ENCODE peak calls at places on chromosomes 2 and 18, in eight cellular contexts. One of them, this sample, is unnamed.

GRCh38 chr18:70496749-70497294 is 208.0 kb downstream of the SOCS6 start:
- DNase-seq in A673: no peak
- DNase-seq in iPS DF 6.9: no peak
- DNase-seq in lower lobe of right lung: no peak
- DNase-seq in K562: no peak
- DNase-seq in kidney: no peak
- DNase-seq in CD4-positive, alpha-beta T cell: no peak
- DNase-seq in small intestine: no peak
- DNase-seq in this sample: no peak

GRCh38 chr2:224242543-224242942 is 159.4 kb downstream of the FAM124B start:
- DNase-seq in A673: no peak
- DNase-seq in iPS DF 6.9: no peak
- DNase-seq in lower lobe of right lung: no peak
- DNase-seq in K562: no peak
- DNase-seq in kidney: no peak
- DNase-seq in CD4-positive, alpha-beta T cell: no peak
- DNase-seq in small intestine: no peak
- DNase-seq in this sample: no peak

GRCh38 chr18:44564922-44565321 is 115.8 kb upstream of the SETBP1 start:
- DNase-seq in A673: no peak
- DNase-seq in iPS DF 6.9: no peak
- DNase-seq in lower lobe of right lung: no peak
- DNase-seq in K562: no peak
- DNase-seq in kidney: no peak
- DNase-seq in CD4-positive, alpha-beta T cell: no peak
- DNase-seq in small intestine: no peak
- DNase-seq in this sample: no peak

GRCh38 chr2:148955798-148956197 is 80.8 kb downstream of the KIF5C start:
- DNase-seq in A673: no peak
- DNase-seq in iPS DF 6.9: no peak
- DNase-seq in lower lobe of right lung: no peak
- DNase-seq in K562: no peak
- DNase-seq in kidney: no peak
- DNase-seq in CD4-positive, alpha-beta T cell: no peak
- DNase-seq in small intestine: no peak
- DNase-seq in this sample: no peak

GRCh38 chr2:17754773-17755425 is 961 bp downstream of the GEN1 start:
- DNase-seq in A673: peak; percentile 23
- DNase-seq in iPS DF 6.9: no peak
- DNase-seq in lower lobe of right lung: no peak
- DNase-seq in K562: no peak
- DNase-seq in kidney: no peak
- DNase-seq in CD4-positive, alpha-beta T cell: no peak
- DNase-seq in small intestine: no peak
- DNase-seq in this sample: no peak

GRCh38 chr2:26907416-26907815 is 59.5 kb downstream of the DPYSL5 start:
- DNase-seq in A673: no peak
- DNase-seq in iPS DF 6.9: no peak
- DNase-seq in lower lobe of right lung: no peak
- DNase-seq in K562: no peak
- DNase-seq in kidney: no peak
- DNase-seq in CD4-positive, alpha-beta T cell: no peak
- DNase-seq in small intestine: no peak
- DNase-seq in this sample: no peak

GRCh38 chr18:28007841-28008240 is 169.1 kb downstream of the CDH2 start:
- DNase-seq in A673: no peak
- DNase-seq in iPS DF 6.9: no peak
- DNase-seq in lower lobe of right lung: no peak
- DNase-seq in K562: no peak
- DNase-seq in kidney: no peak
- DNase-seq in CD4-positive, alpha-beta T cell: no peak
- DNase-seq in small intestine: no peak
- DNase-seq in this sample: no peak

GRCh38 chr2:160835166-160835565 is 325.1 kb upstream of the TANK start:
- DNase-seq in A673: no peak
- DNase-seq in iPS DF 6.9: no peak
- DNase-seq in lower lobe of right lung: no peak
- DNase-seq in K562: no peak
- DNase-seq in kidney: no peak
- DNase-seq in CD4-positive, alpha-beta T cell: no peak
- DNase-seq in small intestine: no peak
- DNase-seq in this sample: no peak

GRCh38 chr2:171149539-171149938 is 11.2 kb downstream of the TLK1 start:
- DNase-seq in A673: no peak
- DNase-seq in iPS DF 6.9: no peak
- DNase-seq in lower lobe of right lung: no peak
- DNase-seq in K562: no peak
- DNase-seq in kidney: no peak
- DNase-seq in CD4-positive, alpha-beta T cell: no peak
- DNase-seq in small intestine: no peak
- DNase-seq in this sample: no peak

GRCh38 chr2:28134857-28135256 is 244.3 kb downstream of the BABAM2 start:
- DNase-seq in A673: no peak
- DNase-seq in iPS DF 6.9: no peak
- DNase-seq in lower lobe of right lung: no peak
- DNase-seq in K562: no peak
- DNase-seq in kidney: no peak
- DNase-seq in CD4-positive, alpha-beta T cell: no peak
- DNase-seq in small intestine: no peak
- DNase-seq in this sample: no peak

GRCh38 chr2:19508-19907 is 26.8 kb downstream of the FAM110C start:
- DNase-seq in A673: no peak
- DNase-seq in iPS DF 6.9: no peak
- DNase-seq in lower lobe of right lung: no peak
- DNase-seq in K562: no peak
- DNase-seq in kidney: no peak
- DNase-seq in CD4-positive, alpha-beta T cell: no peak
- DNase-seq in small intestine: peak; percentile 85
- DNase-seq in this sample: no peak

GRCh38 chr18:63997606-63998005 is 27.7 kb downstream of the SERPINB8 start:
- DNase-seq in A673: no peak
- DNase-seq in iPS DF 6.9: no peak
- DNase-seq in lower lobe of right lung: no peak
- DNase-seq in K562: no peak
- DNase-seq in kidney: no peak
- DNase-seq in CD4-positive, alpha-beta T cell: no peak
- DNase-seq in small intestine: no peak
- DNase-seq in this sample: peak; percentile 84

GRCh38 chr2:9984217-9984739 is 32.8 kb downstream of the GRHL1 start:
- DNase-seq in A673: peak; percentile 71
- DNase-seq in iPS DF 6.9: peak; percentile 39
- DNase-seq in lower lobe of right lung: no peak
- DNase-seq in K562: peak; percentile 61
- DNase-seq in kidney: no peak
- DNase-seq in CD4-positive, alpha-beta T cell: no peak
- DNase-seq in small intestine: peak; percentile 45
- DNase-seq in this sample: no peak

GRCh38 chr2:23488584-23488983 is 103.6 kb downstream of the KLHL29 start:
- DNase-seq in A673: no peak
- DNase-seq in iPS DF 6.9: no peak
- DNase-seq in lower lobe of right lung: no peak
- DNase-seq in K562: no peak
- DNase-seq in kidney: peak; percentile 20
- DNase-seq in CD4-positive, alpha-beta T cell: no peak
- DNase-seq in small intestine: no peak
- DNase-seq in this sample: no peak

GRCh38 chr2:146986161-146986560 is 858.7 kb upstream of the ACVR2A start:
- DNase-seq in A673: peak; percentile 88
- DNase-seq in iPS DF 6.9: no peak
- DNase-seq in lower lobe of right lung: no peak
- DNase-seq in K562: no peak
- DNase-seq in kidney: no peak
- DNase-seq in CD4-positive, alpha-beta T cell: no peak
- DNase-seq in small intestine: no peak
- DNase-seq in this sample: peak; percentile 44

GRCh38 chr2:218016810-218017209 is 14.0 kb upstream of the TNS1 start:
- DNase-seq in A673: no peak
- DNase-seq in iPS DF 6.9: no peak
- DNase-seq in lower lobe of right lung: no peak
- DNase-seq in K562: no peak
- DNase-seq in kidney: peak; percentile 28
- DNase-seq in CD4-positive, alpha-beta T cell: no peak
- DNase-seq in small intestine: no peak
- DNase-seq in this sample: peak; percentile 32

GRCh38 chr18:79411614-79412526 is 16.1 kb downstream of the NFATC1 start:
- DNase-seq in A673: no peak
- DNase-seq in iPS DF 6.9: no peak
- DNase-seq in lower lobe of right lung: peak; percentile 50
- DNase-seq in K562: no peak
- DNase-seq in kidney: peak; percentile 77
- DNase-seq in CD4-positive, alpha-beta T cell: no peak
- DNase-seq in small intestine: no peak
- DNase-seq in this sample: peak; percentile 79

GRCh38 chr2:6773694-6774044 is 92.0 kb downstream of the CMPK2 start:
- DNase-seq in A673: no peak
- DNase-seq in iPS DF 6.9: no peak
- DNase-seq in lower lobe of right lung: no peak
- DNase-seq in K562: no peak
- DNase-seq in kidney: no peak
- DNase-seq in CD4-positive, alpha-beta T cell: no peak
- DNase-seq in small intestine: no peak
- DNase-seq in this sample: no peak

GRCh38 chr18:395481-396250 is 104.8 kb downstream of the COLEC12 start:
- DNase-seq in A673: peak; percentile 79
- DNase-seq in iPS DF 6.9: no peak
- DNase-seq in lower lobe of right lung: no peak
- DNase-seq in K562: no peak
- DNase-seq in kidney: no peak
- DNase-seq in CD4-positive, alpha-beta T cell: no peak
- DNase-seq in small intestine: no peak
- DNase-seq in this sample: peak; percentile 83

GRCh38 chr2:239110595-239111048 is 262.7 kb downstream of the TWIST2 start:
- DNase-seq in A673: no peak
- DNase-seq in iPS DF 6.9: no peak
- DNase-seq in lower lobe of right lung: no peak
- DNase-seq in K562: no peak
- DNase-seq in kidney: no peak
- DNase-seq in CD4-positive, alpha-beta T cell: no peak
- DNase-seq in small intestine: no peak
- DNase-seq in this sample: no peak

GRCh38 chr2:186697536-186697935 is 3.7 kb downstream of the FAM171B start:
- DNase-seq in A673: no peak
- DNase-seq in iPS DF 6.9: no peak
- DNase-seq in lower lobe of right lung: no peak
- DNase-seq in K562: no peak
- DNase-seq in kidney: no peak
- DNase-seq in CD4-positive, alpha-beta T cell: no peak
- DNase-seq in small intestine: no peak
- DNase-seq in this sample: peak; percentile 63

GRCh38 chr2:48566582-48566981 is 36.6 kb downstream of the STON1 start:
- DNase-seq in A673: peak; percentile 57
- DNase-seq in iPS DF 6.9: no peak
- DNase-seq in lower lobe of right lung: no peak
- DNase-seq in K562: no peak
- DNase-seq in kidney: no peak
- DNase-seq in CD4-positive, alpha-beta T cell: no peak
- DNase-seq in small intestine: no peak
- DNase-seq in this sample: peak; percentile 74

GRCh38 chr2:199727801-199728200 is 123.2 kb downstream of the FTCDNL1 start:
- DNase-seq in A673: no peak
- DNase-seq in iPS DF 6.9: no peak
- DNase-seq in lower lobe of right lung: no peak
- DNase-seq in K562: no peak
- DNase-seq in kidney: no peak
- DNase-seq in CD4-positive, alpha-beta T cell: no peak
- DNase-seq in small intestine: no peak
- DNase-seq in this sample: no peak

GRCh38 chr2:178787155-178787554 is 20.1 kb downstream of the TTN start:
- DNase-seq in A673: no peak
- DNase-seq in iPS DF 6.9: no peak
- DNase-seq in lower lobe of right lung: no peak
- DNase-seq in K562: no peak
- DNase-seq in kidney: no peak
- DNase-seq in CD4-positive, alpha-beta T cell: no peak
- DNase-seq in small intestine: no peak
- DNase-seq in this sample: no peak

GRCh38 chr2:105294844-105295481 is 34.6 kb downstream of the TGFBRAP1 start:
- DNase-seq in A673: peak; percentile 67
- DNase-seq in iPS DF 6.9: peak; percentile 41
- DNase-seq in lower lobe of right lung: no peak
- DNase-seq in K562: peak; percentile 67
- DNase-seq in kidney: no peak
- DNase-seq in CD4-positive, alpha-beta T cell: no peak
- DNase-seq in small intestine: peak; percentile 32
- DNase-seq in this sample: peak; percentile 80

DNA sequence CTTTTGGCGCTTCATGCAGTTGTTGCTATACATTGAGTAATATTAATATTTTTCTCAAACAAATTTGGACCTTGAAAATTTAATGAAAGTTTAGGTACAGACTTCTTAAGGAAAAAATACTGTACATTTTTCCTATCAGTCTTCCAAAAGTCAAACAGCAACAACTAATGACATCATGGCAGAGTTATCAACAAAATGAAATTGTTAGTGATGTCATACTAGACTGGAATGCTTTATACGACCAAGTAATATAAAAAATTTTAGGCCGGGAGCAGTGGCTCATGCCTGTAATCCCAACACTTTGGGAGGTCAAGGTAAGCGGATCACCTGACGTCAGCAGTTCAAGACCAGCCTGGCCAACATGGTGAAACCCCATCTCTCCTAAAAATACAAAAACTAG is 12.0 kb upstream of the STPG4 start:
- DNase-seq in A673: no peak
- DNase-seq in iPS DF 6.9: no peak
- DNase-seq in lower lobe of right lung: no peak
- DNase-seq in K562: no peak
- DNase-seq in kidney: no peak
- DNase-seq in CD4-positive, alpha-beta T cell: no peak
- DNase-seq in small intestine: no peak
- DNase-seq in this sample: no peak
- H3K27ac ChIP-seq in A673: no peak overlapping the region
- H3K27ac ChIP-seq in iPS DF 6.9: no peak overlapping the region
- H3K27ac ChIP-seq in lower lobe of right lung: no peak overlapping the region
- H3K27ac ChIP-seq in K562: no peak overlapping the region
- H3K27ac ChIP-seq in kidney: no peak overlapping the region
- H3K27ac ChIP-seq in CD4-positive, alpha-beta T cell: no peak overlapping the region
- H3K27ac ChIP-seq in small intestine: no peak overlapping the region
- H3K27ac ChIP-seq in this sample: peak overlapping the region; percentile 29

GRCh38 chr2:43071629-43072550 is 154.5 kb downstream of the ZFP36L2 start:
- DNase-seq in A673: no peak
- DNase-seq in iPS DF 6.9: no peak
- DNase-seq in lower lobe of right lung: no peak
- DNase-seq in K562: no peak
- DNase-seq in kidney: peak; percentile 85
- DNase-seq in CD4-positive, alpha-beta T cell: no peak
- DNase-seq in small intestine: no peak
- DNase-seq in this sample: peak; percentile 92
- H3K27ac ChIP-seq in A673: no peak overlapping the region
- H3K27ac ChIP-seq in iPS DF 6.9: no peak overlapping the region
- H3K27ac ChIP-seq in lower lobe of right lung: peak overlapping the region; percentile 67
- H3K27ac ChIP-seq in K562: no peak overlapping the region
- H3K27ac ChIP-seq in kidney: peak overlapping the region; percentile 0
- H3K27ac ChIP-seq in CD4-positive, alpha-beta T cell: no peak overlapping the region
- H3K27ac ChIP-seq in small intestine: peak overlapping the region; percentile 74
- H3K27ac ChIP-seq in this sample: no peak overlapping the region

GRCh38 chr2:54435325-54435724 is 20.8 kb upstream of the SPTBN1 start:
- DNase-seq in A673: no peak
- DNase-seq in iPS DF 6.9: no peak
- DNase-seq in lower lobe of right lung: no peak
- DNase-seq in K562: no peak
- DNase-seq in kidney: no peak
- DNase-seq in CD4-positive, alpha-beta T cell: no peak
- DNase-seq in small intestine: no peak
- DNase-seq in this sample: no peak
- H3K27ac ChIP-seq in A673: no peak overlapping the region
- H3K27ac ChIP-seq in iPS DF 6.9: no peak overlapping the region
- H3K27ac ChIP-seq in lower lobe of right lung: peak overlapping the region; percentile 52
- H3K27ac ChIP-seq in K562: no peak overlapping the region
- H3K27ac ChIP-seq in kidney: peak overlapping the region; percentile 63
- H3K27ac ChIP-seq in CD4-positive, alpha-beta T cell: no peak overlapping the region
- H3K27ac ChIP-seq in small intestine: no peak overlapping the region
- H3K27ac ChIP-seq in this sample: no peak overlapping the region

GRCh38 chr2:222708274-222708710 is 36.8 kb downstream of the MOGAT1 start:
- DNase-seq in A673: peak; percentile 81
- DNase-seq in iPS DF 6.9: no peak
- DNase-seq in lower lobe of right lung: peak; percentile 88
- DNase-seq in K562: peak; percentile 38
- DNase-seq in kidney: peak; percentile 83
- DNase-seq in CD4-positive, alpha-beta T cell: peak; percentile 58
- DNase-seq in small intestine: peak; percentile 64
- DNase-seq in this sample: peak; percentile 74
- H3K27ac ChIP-seq in A673: peak overlapping the region; percentile 82
- H3K27ac ChIP-seq in iPS DF 6.9: no peak overlapping the region
- H3K27ac ChIP-seq in lower lobe of right lung: no peak overlapping the region
- H3K27ac ChIP-seq in K562: no peak overlapping the region
- H3K27ac ChIP-seq in kidney: no peak overlapping the region
- H3K27ac ChIP-seq in CD4-positive, alpha-beta T cell: no peak overlapping the region
- H3K27ac ChIP-seq in small intestine: no peak overlapping the region
- H3K27ac ChIP-seq in this sample: peak overlapping the region; percentile 83

This sample was measured in osteoblast.